ENCODE peak calls at places on chromosomes 5 and 9, in ten cellular contexts. A is ELR; S is neuronal stem cell; B is fibroblast of pulmonary artery; F is iris pigment epithelial cell; N is stimulated activated CD4-positive, alpha-beta T cell treated with anti-CD3 and anti-CD28 coated beads, Interleukin-2, amount 100 ng/mL, for 48 hours; O is HT1080; E is lung; P is endothelial cell; Y is dermis microvascular lymphatic vessel endothelial cell. K is an unnamed sample.
A peak's percentile ranks its signal among the peaks of the same experiment; 100 is the strongest.

GRCh38 chr9:69463497-69464068 is 138.6 kb downstream of the ENTREP1 start:
- DNase-seq in F (no peak), N (no peak), E (no peak), O (no peak), P (no peak), B (no peak), S (no peak), A (no peak), Y (no peak), K (no peak)

GRCh38 chr9:134869554-134870310 is 10.9 kb upstream of the FCN2 start:
- DNase-seq in P (no peak), S (no peak), A (no peak), B (no peak), Y (no peak), O (no peak), F (no peak), N (no peak), E (no peak), K (no peak)

GRCh38 chr5:179697108-179697507 is 1.7 kb upstream of the CANX start:
- DNase-seq in S (no peak), F (no peak), O (no peak), E (no peak), Y (no peak), A (no peak), N (no peak), P (no peak), B (no peak), K (no peak)

GRCh38 chr9:123111977-123112869 is 78.8 kb downstream of the GPR21 start:
- DNase-seq in F (peak; percentile 20), B (no peak), O (no peak), S (no peak), N (peak; percentile 13), P (no peak), E (no peak), Y (no peak), A (no peak), K (no peak)

GRCh38 chr5:68432682-68433081 is 217.1 kb downstream of the PIK3R1 start:
- DNase-seq in Y (peak; percentile 20), F (no peak), E (no peak), N (no peak), O (no peak), A (no peak), B (no peak), S (no peak), P (no peak), K (no peak)

GRCh38 chr9:108963459-108964143 is 29.4 kb downstream of the ABITRAM start:
- DNase-seq in F (no peak), Y (no peak), E (no peak), P (no peak), A (no peak), O (no peak), N (no peak), S (no peak), B (peak; percentile 52), K (no peak)

GRCh38 chr9:106312913-106313312 is 550.1 kb upstream of the ZNF462 start:
- DNase-seq in Y (no peak), N (no peak), E (no peak), F (no peak), S (no peak), P (no peak), B (no peak), O (peak; percentile 8), A (no peak), K (no peak)

GRCh38 chr9:133683494-133684460 is 47.6 kb downstream of the DBH start:
- DNase-seq in S (no peak), P (peak; percentile 40), F (peak; percentile 25), O (no peak), A (peak; percentile 8), N (peak; percentile 48), B (peak; percentile 29), Y (no peak), E (no peak), K (no peak)

GRCh38 chr5:91146221-91146620 is 236.9 kb downstream of the ARRDC3 start:
- DNase-seq in Y (no peak), O (no peak), A (no peak), N (no peak), P (no peak), S (no peak), B (peak; percentile 68), F (peak; percentile 77), E (no peak), K (peak; percentile 83)

GRCh38 chr5:59517926-59518585 is 375.5 kb downstream of the PDE4D start:
- DNase-seq in E (no peak), Y (no peak), A (peak; percentile 88), F (peak; percentile 84), S (no peak), B (peak; percentile 64), P (no peak), O (peak; percentile 72), N (no peak), K (peak; percentile 75)

GRCh38 chr9:18437315-18438200 is 36.4 kb upstream of the ADAMTSL1 start:
- DNase-seq in S (no peak), Y (no peak), F (peak; percentile 52), B (peak; percentile 47), E (no peak), A (peak; percentile 80), N (no peak), P (no peak), O (no peak), K (peak; percentile 76)

GRCh38 chr5:42423285-42424152 is at the start of gene GHR:
- DNase-seq in E (peak; percentile 77), F (peak; percentile 93), S (peak; percentile 81), P (peak; percentile 74), Y (peak; percentile 81), N (no peak), A (peak; percentile 78), O (peak; percentile 79), B (peak; percentile 94), K (peak; percentile 86)

GRCh38 chr5:148583421-148583965 is 70.8 kb downstream of the HTR4 start:
- DNase-seq in S (no peak), E (no peak), Y (no peak), F (no peak), O (no peak), B (no peak), N (no peak), A (peak; percentile 13), P (no peak), K (no peak)

GRCh38 chr9:132646726-132647125 is 23.1 kb downstream of the DDX31 start:
- DNase-seq in N (no peak), E (no peak), Y (no peak), P (no peak), F (no peak), O (no peak), A (no peak), S (no peak), B (no peak), K (peak; percentile 21)

GRCh38 chr5:33595303-33595702 is 154.5 kb downstream of the TARS1 start:
- DNase-seq in S (no peak), Y (no peak), O (no peak), N (no peak), P (no peak), E (no peak), B (no peak), F (no peak), A (no peak), K (no peak)

GRCh38 chr9:115415450-115415849 is 297.5 kb upstream of the TNC start:
- DNase-seq in P (no peak), F (no peak), E (no peak), S (no peak), A (no peak), B (no peak), O (no peak), N (no peak), Y (no peak), K (no peak)

GRCh38 chr5:149857499-149857898 is 87.1 kb downstream of the PDE6A start:
- DNase-seq in S (no peak), A (no peak), N (no peak), B (peak; percentile 87), F (peak; percentile 54), P (no peak), Y (no peak), O (peak; percentile 97), E (peak; percentile 66), K (peak; percentile 94)

GRCh38 chr9:77764894-77765780 is 117.0 kb upstream of the GNA14 start:
- DNase-seq in B (peak; percentile 86), Y (peak; percentile 43), E (no peak), P (no peak), S (no peak), A (peak; percentile 68), N (no peak), F (peak; percentile 83), O (peak; percentile 11), K (peak; percentile 68)

GRCh38 chr9:133506653-133507038 is 18.1 kb downstream of the MYMK start:
- DNase-seq in S (no peak), Y (peak; percentile 28), F (peak; percentile 57), O (peak; percentile 67), B (peak; percentile 73), E (no peak), N (no peak), A (peak; percentile 97), P (no peak), K (peak; percentile 96)

GRCh38 chr5:106656821-106657220 is 1013.9 kb downstream of the EFNA5 start:
- DNase-seq in Y (no peak), P (no peak), A (no peak), O (no peak), B (no peak), N (no peak), E (no peak), F (no peak), S (no peak), K (no peak)

GRCh38 chr5:2744485-2744884 is 7.0 kb downstream of the IRX2 start:
- DNase-seq in Y (no peak), N (no peak), B (no peak), S (no peak), P (no peak), O (no peak), A (no peak), E (peak; percentile 2), F (no peak), K (no peak)

GRCh38 chr5:142674438-142675210 is 11.3 kb downstream of the FGF1 start:
- DNase-seq in A (peak; percentile 83), B (peak; percentile 73), P (no peak), S (no peak), Y (peak; percentile 30), O (peak; percentile 95), E (no peak), N (no peak), F (peak; percentile 57), K (peak; percentile 57)

GRCh38 chr5:56375011-56375410 is 141.9 kb upstream of the ANKRD55 start:
- DNase-seq in N (no peak), A (no peak), O (no peak), F (no peak), S (no peak), B (no peak), E (no peak), Y (no peak), P (no peak), K (no peak)

GRCh38 chr9:136002886-136003285 is 41.7 kb upstream of the UBAC1 start:
- DNase-seq in S (no peak), B (peak; percentile 24), N (no peak), A (no peak), P (no peak), Y (no peak), E (no peak), F (no peak), O (no peak), K (no peak)

GRCh38 chr9:95285307-95285706 is 32.2 kb downstream of the FANCC start:
- DNase-seq in N (no peak), O (no peak), P (no peak), S (no peak), E (no peak), F (no peak), A (no peak), B (no peak), Y (no peak), K (no peak)

GRCh38 chr5:150801117-150801927 is 22.8 kb downstream of the SMIM3 start:
- DNase-seq in A (peak; percentile 83), P (peak; percentile 38), O (peak; percentile 62), B (peak; percentile 85), S (peak; percentile 53), N (no peak), Y (peak; percentile 45), E (no peak), F (peak; percentile 76), K (peak; percentile 82)

GRCh38 chr5:9302228-9302627 is 243.6 kb downstream of the SEMA5A start:
- DNase-seq in P (no peak), Y (no peak), B (peak; percentile 31), O (peak; percentile 52), F (peak; percentile 48), S (no peak), N (no peak), A (peak; percentile 71), E (no peak), K (peak; percentile 44)

GRCh38 chr5:67817652-67818051 is 397.9 kb upstream of the PIK3R1 start:
- DNase-seq in B (no peak), E (no peak), Y (no peak), S (no peak), F (no peak), O (no peak), P (no peak), N (no peak), A (no peak), K (no peak)